ENCODE peak calls at places on chromosomes 7 and 10, in seven cellular contexts. One of them, this sample, is unnamed.

GRCh38 chr7:129222064-129222463 is 2.8 kb upstream of the AHCYL2 start:
- DNase-seq in A549: no peak
- DNase-seq in sigmoid colon: peak; percentile 14
- DNase-seq in testis: no peak
- DNase-seq in heart left ventricle: no peak
- DNase-seq in Peyer's patch: no peak
- DNase-seq in upper lobe of left lung: no peak
- DNase-seq in this sample: no peak

GRCh38 chr7:29955799-29956476 is 33.7 kb downstream of the SCRN1 start:
- DNase-seq in testis: no peak
- DNase-seq in Peyer's patch: peak; percentile 62
- DNase-seq in heart left ventricle: peak; percentile 35
- DNase-seq in sigmoid colon: no peak
- DNase-seq in A549: no peak
- DNase-seq in upper lobe of left lung: peak; percentile 50
- DNase-seq in this sample: no peak

GRCh38 chr7:136857573-136857972 is 10.9 kb upstream of the CHRM2 start:
- DNase-seq in testis: no peak
- DNase-seq in A549: no peak
- DNase-seq in upper lobe of left lung: no peak
- DNase-seq in sigmoid colon: no peak
- DNase-seq in Peyer's patch: no peak
- DNase-seq in heart left ventricle: no peak
- DNase-seq in this sample: no peak

GRCh38 chr7:30224511-30225031 is 59.8 kb upstream of the ZNRF2 start:
- DNase-seq in testis: no peak
- DNase-seq in sigmoid colon: no peak
- DNase-seq in Peyer's patch: no peak
- DNase-seq in A549: no peak
- DNase-seq in heart left ventricle: no peak
- DNase-seq in upper lobe of left lung: peak; percentile 53
- DNase-seq in this sample: no peak

GRCh38 chr7:2650451-2650850 is 18.7 kb downstream of the TTYH3 start:
- DNase-seq in Peyer's patch: no peak
- DNase-seq in sigmoid colon: no peak
- DNase-seq in A549: no peak
- DNase-seq in upper lobe of left lung: no peak
- DNase-seq in heart left ventricle: no peak
- DNase-seq in testis: no peak
- DNase-seq in this sample: no peak

GRCh38 chr7:6546852-6547251 is 4.4 kb downstream of the GRID2IP start:
- DNase-seq in testis: no peak
- DNase-seq in Peyer's patch: no peak
- DNase-seq in upper lobe of left lung: no peak
- DNase-seq in sigmoid colon: no peak
- DNase-seq in A549: peak; percentile 33
- DNase-seq in heart left ventricle: no peak
- DNase-seq in this sample: no peak

GRCh38 chr10:102040305-102040704 is 15.7 kb downstream of the ARMH3 start:
- DNase-seq in heart left ventricle: no peak
- DNase-seq in upper lobe of left lung: no peak
- DNase-seq in A549: no peak
- DNase-seq in sigmoid colon: no peak
- DNase-seq in testis: no peak
- DNase-seq in Peyer's patch: no peak
- DNase-seq in this sample: no peak

GRCh38 chr10:25907247-25907646 is 26.8 kb upstream of the MYO3A start:
- DNase-seq in upper lobe of left lung: no peak
- DNase-seq in Peyer's patch: no peak
- DNase-seq in testis: no peak
- DNase-seq in sigmoid colon: no peak
- DNase-seq in heart left ventricle: no peak
- DNase-seq in A549: no peak
- DNase-seq in this sample: no peak

GRCh38 chr10:18607503-18607902 is 43.9 kb downstream of the NSUN6 start:
- DNase-seq in Peyer's patch: peak; percentile 73
- DNase-seq in heart left ventricle: peak; percentile 57
- DNase-seq in sigmoid colon: peak; percentile 74
- DNase-seq in upper lobe of left lung: no peak
- DNase-seq in A549: peak; percentile 82
- DNase-seq in testis: no peak
- DNase-seq in this sample: peak; percentile 19

GRCh38 chr7:132240262-132240661 is 336.0 kb downstream of the PLXNA4 start:
- DNase-seq in Peyer's patch: no peak
- DNase-seq in testis: no peak
- DNase-seq in sigmoid colon: no peak
- DNase-seq in heart left ventricle: no peak
- DNase-seq in upper lobe of left lung: no peak
- DNase-seq in A549: no peak
- DNase-seq in this sample: peak; percentile 40

GRCh38 chr7:88500146-88500545 is 193.5 kb upstream of the STEAP4 start:
- DNase-seq in Peyer's patch: no peak
- DNase-seq in A549: no peak
- DNase-seq in sigmoid colon: no peak
- DNase-seq in heart left ventricle: no peak
- DNase-seq in upper lobe of left lung: no peak
- DNase-seq in testis: no peak
- DNase-seq in this sample: no peak

GRCh38 chr10:34985823-34986222 is 104.3 kb downstream of the CUL2 start:
- DNase-seq in Peyer's patch: peak; percentile 13
- DNase-seq in heart left ventricle: no peak
- DNase-seq in A549: peak; percentile 45
- DNase-seq in sigmoid colon: no peak
- DNase-seq in testis: peak; percentile 22
- DNase-seq in upper lobe of left lung: no peak
- DNase-seq in this sample: no peak

GRCh38 chr7:153010416-153010815 is 250.9 kb downstream of the ACTR3B start:
- DNase-seq in A549: no peak
- DNase-seq in heart left ventricle: no peak
- DNase-seq in upper lobe of left lung: no peak
- DNase-seq in sigmoid colon: no peak
- DNase-seq in testis: no peak
- DNase-seq in Peyer's patch: no peak
- DNase-seq in this sample: no peak

GRCh38 chr7:36114355-36114754 is 38.7 kb upstream of the EEPD1 start:
- DNase-seq in Peyer's patch: no peak
- DNase-seq in A549: no peak
- DNase-seq in sigmoid colon: no peak
- DNase-seq in heart left ventricle: no peak
- DNase-seq in testis: no peak
- DNase-seq in upper lobe of left lung: no peak
- DNase-seq in this sample: no peak

GRCh38 chr10:113520606-113521481 is 32.0 kb upstream of the HABP2 start:
- DNase-seq in A549: peak; percentile 73
- DNase-seq in upper lobe of left lung: peak; percentile 63
- DNase-seq in sigmoid colon: peak; percentile 90
- DNase-seq in testis: peak; percentile 87
- DNase-seq in heart left ventricle: peak; percentile 75
- DNase-seq in Peyer's patch: peak; percentile 66
- DNase-seq in this sample: peak; percentile 79

GRCh38 chr7:138468244-138469123 is 8.4 kb downstream of the TRIM24 start:
- DNase-seq in upper lobe of left lung: no peak
- DNase-seq in sigmoid colon: no peak
- DNase-seq in heart left ventricle: peak; percentile 74
- DNase-seq in testis: no peak
- DNase-seq in Peyer's patch: no peak
- DNase-seq in A549: no peak
- DNase-seq in this sample: no peak

GRCh38 chr10:49408437-49409306 is 12.8 kb upstream of the DRGX start:
- DNase-seq in sigmoid colon: no peak
- DNase-seq in testis: no peak
- DNase-seq in heart left ventricle: no peak
- DNase-seq in upper lobe of left lung: no peak
- DNase-seq in Peyer's patch: no peak
- DNase-seq in A549: no peak
- DNase-seq in this sample: no peak

GRCh38 chr7:15433154-15433553 is 128.7 kb downstream of the AGMO start:
- DNase-seq in Peyer's patch: no peak
- DNase-seq in testis: no peak
- DNase-seq in upper lobe of left lung: no peak
- DNase-seq in A549: no peak
- DNase-seq in heart left ventricle: no peak
- DNase-seq in sigmoid colon: no peak
- DNase-seq in this sample: no peak

GRCh38 chr10:123665371-123666286 is 526 bp upstream of the GPR26 start:
- DNase-seq in A549: no peak
- DNase-seq in upper lobe of left lung: no peak
- DNase-seq in sigmoid colon: no peak
- DNase-seq in heart left ventricle: no peak
- DNase-seq in Peyer's patch: no peak
- DNase-seq in testis: no peak
- DNase-seq in this sample: no peak
- TF ChIP-seq CTCF in A549: no peak
- TF ChIP-seq CTCF in upper lobe of left lung: no peak
- TF ChIP-seq CTCF in sigmoid colon: no peak
- TF ChIP-seq CTCF in heart left ventricle: no peak
- TF ChIP-seq CTCF in Peyer's patch: no peak
- TF ChIP-seq CTCF in testis: no peak
- TF ChIP-seq CTCF in this sample: no peak

DNA sequence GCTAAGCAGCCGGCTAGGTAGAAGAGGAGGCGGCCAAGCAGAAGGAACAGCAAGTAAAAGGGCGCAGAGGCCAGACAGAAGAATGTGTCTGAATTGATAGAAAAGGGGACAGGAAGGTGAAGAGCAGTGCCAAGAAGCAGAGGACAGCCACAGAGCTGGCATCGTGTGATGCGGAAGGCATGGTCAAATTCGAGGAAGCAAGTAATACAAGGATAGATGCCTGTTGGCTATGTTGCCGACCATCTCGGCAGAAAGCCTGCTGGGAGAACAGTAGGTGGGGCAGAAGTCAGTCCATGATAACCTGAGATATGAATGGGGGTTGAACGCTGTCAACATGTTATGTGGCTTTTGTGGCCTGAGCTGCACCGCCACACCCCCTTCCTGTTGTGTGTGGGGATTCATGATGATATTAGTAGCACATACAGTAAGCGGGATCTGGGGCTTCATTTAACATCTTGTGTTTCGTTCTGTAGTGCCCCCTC is 25.7 kb downstream of the ST8SIA6 start:
- DNase-seq in upper lobe of left lung: peak; percentile 38
- DNase-seq in A549: no peak
- DNase-seq in heart left ventricle: no peak
- DNase-seq in Peyer's patch: peak; percentile 71
- DNase-seq in sigmoid colon: no peak
- DNase-seq in testis: no peak
- DNase-seq in this sample: no peak
- TF ChIP-seq POLR2A in upper lobe of left lung: no peak
- TF ChIP-seq POLR2A in A549: no peak
- TF ChIP-seq POLR2A in heart left ventricle: no peak
- TF ChIP-seq POLR2A in Peyer's patch: no peak
- TF ChIP-seq POLR2A in sigmoid colon: no peak
- TF ChIP-seq POLR2A in testis: no peak
- TF ChIP-seq POLR2A in this sample: no peak

DNA sequence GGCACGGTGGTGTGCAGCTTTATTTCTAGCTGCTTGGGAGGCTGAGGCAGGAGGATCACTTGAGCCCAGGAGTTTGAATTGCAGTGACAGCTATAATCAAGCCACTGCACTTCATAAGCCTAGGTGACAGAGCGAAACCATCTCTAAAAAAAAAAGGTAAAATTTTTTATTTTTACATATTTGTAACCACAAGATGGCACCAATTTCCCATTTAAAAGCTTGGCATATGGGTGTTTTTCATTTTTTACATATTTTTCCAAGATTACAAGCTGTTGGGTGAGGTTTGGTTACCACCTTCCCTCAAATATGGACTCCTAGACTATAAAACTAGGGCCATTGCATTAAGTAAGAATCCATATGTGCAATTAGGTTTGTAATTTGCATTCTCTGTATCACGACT is 129.2 kb upstream of the ACBD5 start:
- DNase-seq in A549: peak; percentile 12
- DNase-seq in heart left ventricle: no peak
- DNase-seq in sigmoid colon: no peak
- DNase-seq in Peyer's patch: no peak
- DNase-seq in upper lobe of left lung: no peak
- DNase-seq in testis: no peak
- DNase-seq in this sample: no peak
- TF ChIP-seq CTCF in A549: peak; percentile 66
- TF ChIP-seq CTCF in heart left ventricle: no peak
- TF ChIP-seq CTCF in sigmoid colon: no peak
- TF ChIP-seq CTCF in Peyer's patch: no peak
- TF ChIP-seq CTCF in upper lobe of left lung: no peak
- TF ChIP-seq CTCF in testis: no peak
- TF ChIP-seq CTCF in this sample: no peak

GRCh38 chr10:691216-691615 is 1.7 kb upstream of the DIP2C start:
- DNase-seq in testis: no peak
- DNase-seq in sigmoid colon: no peak
- DNase-seq in Peyer's patch: no peak
- DNase-seq in heart left ventricle: no peak
- DNase-seq in A549: no peak
- DNase-seq in upper lobe of left lung: no peak
- DNase-seq in this sample: no peak

GRCh38 chr10:690227-691161 is 1.0 kb upstream of the DIP2C start:
- DNase-seq in upper lobe of left lung: no peak
- DNase-seq in testis: no peak
- DNase-seq in Peyer's patch: no peak
- DNase-seq in sigmoid colon: no peak
- DNase-seq in A549: no peak
- DNase-seq in heart left ventricle: no peak
- DNase-seq in this sample: no peak

GRCh38 chr10:688287-688620 is 1.2 kb downstream of the DIP2C start:
- DNase-seq in sigmoid colon: no peak
- DNase-seq in heart left ventricle: no peak
- DNase-seq in A549: no peak
- DNase-seq in upper lobe of left lung: no peak
- DNase-seq in Peyer's patch: no peak
- DNase-seq in testis: no peak
- DNase-seq in this sample: no peak

GRCh38 chr10:688621-689426 is 644 bp downstream of the DIP2C start:
- DNase-seq in upper lobe of left lung: no peak
- DNase-seq in A549: peak; percentile 45
- DNase-seq in testis: peak; percentile 54
- DNase-seq in Peyer's patch: no peak
- DNase-seq in heart left ventricle: no peak
- DNase-seq in sigmoid colon: no peak
- DNase-seq in this sample: peak; percentile 47

DNA sequence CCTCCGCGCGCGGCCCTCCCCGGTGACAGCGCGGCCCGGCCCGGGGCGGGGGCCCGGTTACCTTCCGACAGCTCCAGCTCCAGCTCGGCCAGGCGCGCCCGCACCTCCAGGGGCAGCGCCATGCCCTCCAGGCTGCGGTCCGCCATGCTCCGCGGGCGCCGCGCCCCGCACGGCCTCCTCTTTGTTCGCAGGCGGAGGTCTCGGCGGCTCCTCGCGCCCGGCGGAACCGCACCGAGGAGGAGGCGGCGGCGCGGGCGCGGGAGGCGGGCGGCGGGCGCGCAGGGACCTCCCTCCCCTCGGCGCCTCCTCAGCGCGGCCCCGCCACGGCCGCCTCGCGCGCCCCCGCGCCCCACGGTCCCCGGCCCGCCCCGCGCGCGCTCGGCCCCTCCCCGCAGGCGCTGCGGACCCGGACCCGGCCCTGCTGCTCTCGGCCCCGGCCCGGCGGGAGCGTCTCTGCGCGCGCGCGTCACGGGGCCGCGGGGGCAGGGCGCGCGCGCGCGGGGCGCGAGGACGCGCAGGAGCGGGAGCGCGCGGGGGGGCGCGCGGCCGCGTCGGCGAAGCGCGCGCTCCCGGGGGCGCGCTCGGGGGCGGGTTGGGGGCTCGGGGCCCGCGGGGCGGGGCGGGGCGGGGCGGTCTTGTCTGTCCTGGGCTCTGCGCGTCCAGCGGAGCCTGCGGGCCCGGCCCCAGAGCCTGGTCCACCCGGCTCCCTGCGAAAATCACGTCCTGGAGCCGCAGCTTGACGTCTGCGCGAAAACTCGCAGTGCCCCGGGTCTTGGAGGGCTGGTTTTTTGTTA is at the start of gene DIP2C:
- DNase-seq in sigmoid colon: peak; percentile 92
- DNase-seq in testis: peak; percentile 84
- DNase-seq in upper lobe of left lung: peak; percentile 67
- DNase-seq in Peyer's patch: peak; percentile 66
- DNase-seq in A549: peak; percentile 62
- DNase-seq in heart left ventricle: peak; percentile 77
- DNase-seq in this sample: peak; percentile 71
- TF ChIP-seq POLR2A in sigmoid colon: peak; percentile 12
- TF ChIP-seq POLR2A in testis: no peak
- TF ChIP-seq POLR2A in upper lobe of left lung: peak; percentile 11
- TF ChIP-seq POLR2A in Peyer's patch: no peak
- TF ChIP-seq POLR2A in A549: peak; percentile 27
- TF ChIP-seq POLR2A in heart left ventricle: peak; percentile 47
- TF ChIP-seq POLR2A in this sample: no peak

This sample was measured in thyroid gland.